ENCODE peak calls at places on chromosome 2, in four cellular contexts. A is K562, O is A549, B is GM12878. I is an unnamed sample.

GRCh38 chr2:129297430-129297829 is 682.0 kb upstream of the RAB6C start:
- DNase-seq in A (peak; percentile 10), O (no peak), B (no peak), I (peak; percentile 22)

GRCh38 chr2:47134386-47135090 is 20.6 kb downstream of the STPG4 start:
- DNase-seq in A (no peak), O (no peak), B (no peak), I (no peak)

GRCh38 chr2:72908741-72909140 is 8.6 kb upstream of the EMX1 start:
- DNase-seq in A (no peak), O (no peak), B (no peak), I (no peak)

GRCh38 chr2:71603851-71604708 is 150.7 kb downstream of the DYSF start:
- DNase-seq in A (no peak), O (no peak), B (no peak), I (no peak)

GRCh38 chr2:20781656-20782265 is 41.1 kb downstream of the LDAH start:
- DNase-seq in A (peak; percentile 30), O (peak; percentile 21), B (no peak), I (peak; percentile 49)

GRCh38 chr2:191844706-191845105 is 2.2 kb downstream of the CAVIN2 start:
- DNase-seq in A (no peak), O (no peak), B (no peak), I (no peak)

GRCh38 chr2:58920001-58920400 is 678.9 kb upstream of the FANCL start:
- DNase-seq in A (no peak), O (no peak), B (no peak), I (no peak)

GRCh38 chr2:65435625-65436168 is 3.3 kb upstream of the SPRED2 start:
- DNase-seq in A (peak; percentile 94), O (peak; percentile 95), B (no peak), I (peak; percentile 90)

GRCh38 chr2:25521665-25522387 is 151.6 kb downstream of the DTNB start:
- DNase-seq in A (peak; percentile 40), O (peak; percentile 28), B (peak; percentile 90), I (peak; percentile 85)

GRCh38 chr2:138630164-138630563 is 128.6 kb downstream of the SPOPL start:
- DNase-seq in A (no peak), O (no peak), B (no peak), I (no peak)

GRCh38 chr2:138637686-138638085 is 136.1 kb downstream of the SPOPL start:
- DNase-seq in A (no peak), O (no peak), B (no peak), I (no peak)

GRCh38 chr2:138633049-138633448 is 131.5 kb downstream of the SPOPL start:
- DNase-seq in A (no peak), O (no peak), B (no peak), I (no peak)

DNA sequence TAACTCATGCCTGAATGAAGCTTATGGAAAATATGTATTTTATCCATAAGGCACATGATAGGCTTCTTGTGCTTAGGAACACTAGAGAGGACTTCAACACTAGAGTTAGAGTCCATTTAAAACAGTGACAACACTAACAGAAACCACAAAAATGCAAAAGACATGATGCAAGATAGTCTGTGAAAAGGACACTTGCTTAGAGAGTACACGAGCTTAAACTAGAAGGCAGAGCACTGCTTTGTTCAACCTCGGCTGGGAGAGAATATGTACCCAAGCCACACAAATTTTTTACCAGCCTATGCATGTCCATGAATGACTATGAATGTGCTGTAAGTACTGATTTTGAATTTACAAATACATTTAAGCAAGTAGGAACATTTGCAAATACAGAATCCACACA is 130.5 kb downstream of the SPOPL start:
- DNase-seq in A (no peak), O (no peak), B (no peak), I (no peak)
- TF ChIP-seq MYC in A (no peak), O (no peak), B (no peak), I (no peak)

GRCh38 chr2:156445311-156446218 is 9.4 kb downstream of the GPD2 start:
- DNase-seq in A (peak; percentile 29), O (no peak), B (no peak), I (no peak)
- TF ChIP-seq MYC in A (no peak), O (no peak), B (no peak), I (no peak)

GRCh38 chr2:223865124-223865523 is 27.7 kb upstream of the AP1S3 start:
- DNase-seq in A (no peak), O (no peak), B (no peak), I (no peak)
- TF ChIP-seq MYC in A (no peak), O (no peak), B (no peak), I (no peak)

GRCh38 chr2:159065891-159066290 is 97.5 kb downstream of the TANC1 start:
- DNase-seq in A (no peak), O (no peak), B (no peak), I (no peak)

GRCh38 chr2:159065313-159065712 is 96.9 kb downstream of the TANC1 start:
- DNase-seq in A (no peak), O (no peak), B (no peak), I (no peak)

GRCh38 chr2:159069229-159069628 is 100.8 kb downstream of the TANC1 start:
- DNase-seq in A (no peak), O (no peak), B (no peak), I (no peak)

GRCh38 chr2:159064446-159065301 is 96.2 kb downstream of the TANC1 start:
- DNase-seq in A (no peak), O (no peak), B (no peak), I (no peak)

GRCh38 chr2:159066541-159067156 is 98.2 kb downstream of the TANC1 start:
- DNase-seq in A (no peak), O (no peak), B (no peak), I (no peak)
- TF ChIP-seq MYC in A (no peak), O (no peak), B (no peak), I (no peak)

GRCh38 chr2:26848336-26849055 is 564 bp downstream of the DPYSL5 start:
- DNase-seq in A (no peak), O (no peak), B (no peak), I (peak; percentile 49)
- TF ChIP-seq MYC in A (no peak), O (no peak), B (no peak), I (no peak)

I was measured in NB4.